ENCODE peak calls at places on chromosomes 2 and 18, in ten cellular contexts. J is NCI-H748 treated with DMSO at 0.1 percent for 48 hours, V is Kasumi-1, T is T-helper 2 cell, F is ACHN, Z is glomerular endothelial cell, D is EL, O is nephron progenitor cell, M is fibroblast of lung, S is neural crest cell. E is an unnamed sample.

GRCh38 chr18:46311491-46311890 is 207.3 kb downstream of the HAUS1 start:
- DNase-seq in V (no peak), S (no peak), F (no peak), T (no peak), Z (no peak), J (no peak), M (no peak), O (no peak), D (no peak), E (no peak)

GRCh38 chr2:64414736-64415435 is 39.1 kb upstream of the LGALSL start:
- DNase-seq in M (no peak), D (no peak), V (no peak), F (no peak), Z (no peak), S (no peak), T (no peak), J (no peak), O (no peak), E (no peak)

GRCh38 chr2:30310411-30310810 is 79.1 kb downstream of the LBH start:
- DNase-seq in F (no peak), Z (no peak), T (no peak), V (no peak), O (no peak), M (no peak), D (no peak), J (no peak), S (no peak), E (no peak)

GRCh38 chr2:143907801-143908200 is 612.1 kb downstream of the ZEB2 start:
- DNase-seq in V (no peak), O (no peak), T (no peak), F (no peak), J (no peak), D (peak; percentile 47), Z (no peak), S (no peak), M (peak; percentile 91), E (no peak)

GRCh38 chr2:199455533-199456382 is 2.0 kb downstream of the SATB2 start:
- DNase-seq in S (no peak), D (peak; percentile 56), Z (no peak), V (peak; percentile 30), F (peak; percentile 78), J (peak; percentile 79), O (peak; percentile 83), T (no peak), M (peak; percentile 29), E (no peak)

GRCh38 chr2:196131949-196132925 is 39.1 kb downstream of the STK17B start:
- DNase-seq in S (no peak), T (no peak), F (peak; percentile 48), M (peak; percentile 49), Z (no peak), V (no peak), D (no peak), J (no peak), O (no peak), E (peak; percentile 32)

GRCh38 chr18:40035951-40036350 is 1919.1 kb upstream of the PIK3C3 start:
- DNase-seq in M (no peak), J (no peak), F (no peak), D (no peak), V (no peak), O (no peak), T (no peak), Z (no peak), S (no peak), E (no peak)

GRCh38 chr2:128319457-128319772 is 747 bp upstream of the HS6ST1 start:
- DNase-seq in J (no peak), T (no peak), Z (no peak), M (no peak), S (no peak), V (no peak), F (no peak), O (no peak), D (no peak), E (no peak)

GRCh38 chr2:64410673-64411072 is 43.3 kb upstream of the LGALSL start:
- DNase-seq in J (no peak), V (no peak), S (no peak), T (no peak), O (no peak), Z (no peak), M (no peak), F (no peak), D (no peak), E (no peak)

GRCh38 chr2:219444566-219445091 is 10.0 kb downstream of the SPEG start:
- DNase-seq in Z (no peak), F (no peak), J (no peak), M (no peak), D (no peak), S (no peak), V (no peak), T (no peak), O (no peak), E (no peak)

GRCh38 chr2:84954329-84954728 is 16.6 kb upstream of the KCMF1 start:
- DNase-seq in M (no peak), V (no peak), T (no peak), O (no peak), F (no peak), S (no peak), D (no peak), Z (no peak), J (no peak), E (no peak)

GRCh38 chr2:28390857-28391563 is 1.6 kb upstream of the FOSL2 start:
- DNase-seq in D (peak; percentile 84), J (no peak), F (peak; percentile 75), T (no peak), V (peak; percentile 62), Z (no peak), O (peak; percentile 67), M (no peak), S (peak; percentile 34), E (peak; percentile 91)

GRCh38 chr2:168478206-168478605 is 22.1 kb downstream of the CERS6 start:
- DNase-seq in V (no peak), J (no peak), Z (no peak), T (no peak), O (no peak), F (no peak), D (no peak), S (no peak), M (no peak), E (no peak)

E was measured in dermis blood vessel endothelial cell.